ENCODE peak calls at places on chromosome 13, in four cellular contexts. Y, B, P and T are unnamed samples.

GRCh38 chr13:45492538-45492937 is 27.8 kb downstream of the COG3 start:
- DNase-seq in Y (no peak), B (peak; percentile 64), P (no peak), T (no peak)

GRCh38 chr13:41546372-41547252 is 89.3 kb downstream of the RGCC start:
- DNase-seq in Y (no peak), B (peak; percentile 88), P (no peak), T (no peak)

GRCh38 chr13:74132768-74133656 is 1.2 kb downstream of the KLF12 start:
- DNase-seq in Y (no peak), B (peak; percentile 31), P (peak; percentile 47), T (no peak)

GRCh38 chr13:50309872-50310594 is 294.8 kb downstream of the KCNRG start:
- DNase-seq in Y (no peak), B (no peak), P (no peak), T (no peak)

GRCh38 chr13:23432589-23432988 is 913 bp downstream of the SACS start:
- DNase-seq in Y (no peak), B (no peak), P (no peak), T (no peak)

GRCh38 chr13:95956589-95957148 is 96.5 kb downstream of the UGGT2 start:
- DNase-seq in Y (no peak), B (peak; percentile 30), P (no peak), T (no peak)

GRCh38 chr13:52713894-52714293 is 25.7 kb downstream of the CNMD start:
- DNase-seq in Y (no peak), B (peak; percentile 27), P (no peak), T (no peak)

GRCh38 chr13:109880371-109881346 is 94.3 kb upstream of the IRS2 start:
- DNase-seq in Y (no peak), B (no peak), P (no peak), T (no peak)

GRCh38 chr13:42137856-42138537 is 89.5 kb downstream of the DGKH start:
- DNase-seq in Y (no peak), B (no peak), P (no peak), T (no peak)

GRCh38 chr13:39095500-39095899 is 57.2 kb downstream of the NHLRC3 start:
- DNase-seq in Y (no peak), B (no peak), P (no peak), T (no peak)

GRCh38 chr13:42394361-42395065 is 122.6 kb downstream of the AKAP11 start:
- DNase-seq in Y (no peak), B (no peak), P (no peak), T (no peak)

GRCh38 chr13:105340061-105340606 is 1195.3 kb downstream of the EFNB2 start:
- DNase-seq in Y (no peak), B (no peak), P (no peak), T (no peak)

GRCh38 chr13:46492946-46493345 is 60.0 kb upstream of the LRCH1 start:
- DNase-seq in Y (no peak), B (peak; percentile 54), P (no peak), T (no peak)

GRCh38 chr13:28002886-28003698 is 14.6 kb upstream of the URAD start:
- DNase-seq in Y (no peak), B (no peak), P (no peak), T (no peak)

GRCh38 chr13:107742544-107742943 is 472.8 kb downstream of the LIG4 start:
- DNase-seq in Y (no peak), B (no peak), P (no peak), T (no peak)

GRCh38 chr13:109155301-109155761 is 525.9 kb downstream of the MYO16 start:
- DNase-seq in Y (no peak), B (peak; percentile 57), P (no peak), T (no peak)

GRCh38 chr13:72643339-72643989 is 84.0 kb downstream of the MZT1 start:
- DNase-seq in Y (no peak), B (no peak), P (peak; percentile 50), T (no peak)

GRCh38 chr13:110322126-110322827 is 15.2 kb downstream of the COL4A2 start:
- DNase-seq in Y (no peak), B (no peak), P (no peak), T (no peak)

GRCh38 chr13:29081036-29081435 is 260.9 kb downstream of the MTUS2 start:
- DNase-seq in Y (no peak), B (peak; percentile 20), P (no peak), T (no peak)

GRCh38 chr13:28357247-28357825 is 137.6 kb downstream of the FLT1 start:
- DNase-seq in Y (no peak), B (no peak), P (no peak), T (no peak)

GRCh38 chr13:85693889-85694511 is 105.2 kb downstream of the SLITRK6 start:
- DNase-seq in Y (no peak), B (peak; percentile 56), P (no peak), T (no peak)

GRCh38 chr13:76307157-76307556 is 579.0 kb downstream of the KCTD12 start:
- DNase-seq in Y (no peak), B (no peak), P (no peak), T (no peak)

GRCh38 chr13:32309812-32310706 is 5.1 kb downstream of the ZAR1L start:
- DNase-seq in Y (no peak), B (peak; percentile 65), P (no peak), T (no peak)

GRCh38 chr13:101916108-101916757 is 463.8 kb downstream of the ITGBL1 start:
- DNase-seq in Y (no peak), B (peak; percentile 35), P (no peak), T (no peak)

GRCh38 chr13:112670118-112670517 is 19.7 kb upstream of the ATP11A start:
- DNase-seq in Y (no peak), B (no peak), P (no peak), T (no peak)

GRCh38 chr13:113804017-113804702 is 45.1 kb downstream of the TMEM255B start:
- DNase-seq in Y (no peak), B (no peak), P (peak; percentile 14), T (no peak)

GRCh38 chr13:67036694-67037093 is 193.4 kb downstream of the PCDH9 start:
- DNase-seq in Y (no peak), B (no peak), P (no peak), T (no peak)

GRCh38 chr13:67366533-67366932 is 136.4 kb upstream of the PCDH9 start:
- DNase-seq in Y (no peak), B (no peak), P (no peak), T (no peak)